ENCODE peak calls at places on chromosomes 1 and 21, in nine cellular contexts. One of them, this sample, is unnamed.

GRCh38 chr1:31762323-31762722 is 1.8 kb downstream of the ADGRB2 start:
- DNase-seq in smooth muscle cell of the brain vasculature: no peak
- DNase-seq in posterior cingulate gyrus: no peak
- DNase-seq in cardiac muscle cell: no peak
- DNase-seq in astrocyte: no peak
- DNase-seq in upper lobe of right lung: no peak
- DNase-seq in LHCN-M2: no peak
- DNase-seq in NCI-H524: no peak
- DNase-seq in NCI-H774: no peak
- DNase-seq in this sample: no peak

GRCh38 chr1:206634365-206635079 is 814 bp upstream of the DYRK3 start:
- DNase-seq in NCI-H524: peak
- DNase-seq in NCI-H774: peak
- DNase-seq in LHCN-M2: peak
- DNase-seq in upper lobe of right lung: peak
- DNase-seq in astrocyte: peak
- DNase-seq in posterior cingulate gyrus: peak
- DNase-seq in smooth muscle cell of the brain vasculature: peak
- DNase-seq in cardiac muscle cell: peak
- DNase-seq in this sample: peak

GRCh38 chr1:65309317-65310077 is at the start of gene DNAJC6:
- DNase-seq in NCI-H524: peak
- DNase-seq in astrocyte: peak
- DNase-seq in smooth muscle cell of the brain vasculature: peak
- DNase-seq in NCI-H774: peak
- DNase-seq in LHCN-M2: peak
- DNase-seq in upper lobe of right lung: peak
- DNase-seq in cardiac muscle cell: peak
- DNase-seq in posterior cingulate gyrus: peak
- DNase-seq in this sample: peak

GRCh38 chr1:150925080-150925479 is 1.1 kb upstream of the SETDB1 start:
- DNase-seq in posterior cingulate gyrus: no peak
- DNase-seq in NCI-H524: no peak
- DNase-seq in NCI-H774: no peak
- DNase-seq in upper lobe of right lung: no peak
- DNase-seq in LHCN-M2: no peak
- DNase-seq in astrocyte: no peak
- DNase-seq in smooth muscle cell of the brain vasculature: no peak
- DNase-seq in cardiac muscle cell: no peak
- DNase-seq in this sample: no peak

GRCh38 chr1:156492591-156493080 is 7.9 kb downstream of the MEF2D start:
- DNase-seq in astrocyte: no peak
- DNase-seq in posterior cingulate gyrus: no peak
- DNase-seq in smooth muscle cell of the brain vasculature: no peak
- DNase-seq in LHCN-M2: no peak
- DNase-seq in NCI-H774: no peak
- DNase-seq in upper lobe of right lung: peak
- DNase-seq in NCI-H524: no peak
- DNase-seq in cardiac muscle cell: no peak
- DNase-seq in this sample: no peak

GRCh38 chr1:40270152-40270834 is 12.3 kb downstream of the ZMPSTE24 start:
- DNase-seq in NCI-H774: no peak
- DNase-seq in cardiac muscle cell: no peak
- DNase-seq in NCI-H524: no peak
- DNase-seq in smooth muscle cell of the brain vasculature: no peak
- DNase-seq in astrocyte: peak
- DNase-seq in upper lobe of right lung: no peak
- DNase-seq in LHCN-M2: peak
- DNase-seq in posterior cingulate gyrus: no peak
- DNase-seq in this sample: no peak

GRCh38 chr1:61561666-61562065 is 163.3 kb downstream of the TM2D1 start:
- DNase-seq in LHCN-M2: peak
- DNase-seq in cardiac muscle cell: no peak
- DNase-seq in NCI-H524: no peak
- DNase-seq in astrocyte: no peak
- DNase-seq in NCI-H774: no peak
- DNase-seq in posterior cingulate gyrus: no peak
- DNase-seq in smooth muscle cell of the brain vasculature: no peak
- DNase-seq in upper lobe of right lung: no peak
- DNase-seq in this sample: no peak

GRCh38 chr21:14482165-14482564 is 64.0 kb downstream of the SAMSN1 start:
- DNase-seq in upper lobe of right lung: no peak
- DNase-seq in smooth muscle cell of the brain vasculature: no peak
- DNase-seq in astrocyte: no peak
- DNase-seq in LHCN-M2: no peak
- DNase-seq in cardiac muscle cell: no peak
- DNase-seq in posterior cingulate gyrus: no peak
- DNase-seq in NCI-H524: no peak
- DNase-seq in NCI-H774: no peak
- DNase-seq in this sample: no peak

GRCh38 chr1:77556045-77556444 is 126.4 kb downstream of the ZZZ3 start:
- DNase-seq in LHCN-M2: no peak
- DNase-seq in NCI-H524: no peak
- DNase-seq in astrocyte: no peak
- DNase-seq in NCI-H774: no peak
- DNase-seq in posterior cingulate gyrus: no peak
- DNase-seq in upper lobe of right lung: no peak
- DNase-seq in cardiac muscle cell: no peak
- DNase-seq in smooth muscle cell of the brain vasculature: no peak
- DNase-seq in this sample: no peak

GRCh38 chr1:115524211-115524610 is 117.6 kb upstream of the VANGL1 start:
- DNase-seq in smooth muscle cell of the brain vasculature: no peak
- DNase-seq in NCI-H774: no peak
- DNase-seq in NCI-H524: no peak
- DNase-seq in LHCN-M2: no peak
- DNase-seq in astrocyte: no peak
- DNase-seq in cardiac muscle cell: no peak
- DNase-seq in posterior cingulate gyrus: no peak
- DNase-seq in upper lobe of right lung: no peak
- DNase-seq in this sample: no peak

GRCh38 chr1:165633624-165634023 is 2.6 kb downstream of the MGST3 start:
- DNase-seq in upper lobe of right lung: no peak
- DNase-seq in smooth muscle cell of the brain vasculature: no peak
- DNase-seq in astrocyte: peak
- DNase-seq in LHCN-M2: peak
- DNase-seq in cardiac muscle cell: no peak
- DNase-seq in posterior cingulate gyrus: no peak
- DNase-seq in NCI-H524: no peak
- DNase-seq in NCI-H774: no peak
- DNase-seq in this sample: no peak

GRCh38 chr1:215119071-215119470 is 36.5 kb downstream of the KCNK2 start:
- DNase-seq in cardiac muscle cell: no peak
- DNase-seq in NCI-H524: no peak
- DNase-seq in astrocyte: no peak
- DNase-seq in upper lobe of right lung: no peak
- DNase-seq in posterior cingulate gyrus: no peak
- DNase-seq in LHCN-M2: no peak
- DNase-seq in NCI-H774: no peak
- DNase-seq in smooth muscle cell of the brain vasculature: no peak
- DNase-seq in this sample: no peak

GRCh38 chr1:152967201-152967600 is 3.2 kb upstream of the SPRR4 start:
- DNase-seq in NCI-H774: no peak
- DNase-seq in upper lobe of right lung: no peak
- DNase-seq in LHCN-M2: no peak
- DNase-seq in smooth muscle cell of the brain vasculature: no peak
- DNase-seq in NCI-H524: no peak
- DNase-seq in posterior cingulate gyrus: no peak
- DNase-seq in cardiac muscle cell: no peak
- DNase-seq in astrocyte: no peak
- DNase-seq in this sample: no peak

GRCh38 chr1:47672622-47673021 is 234.8 kb downstream of the FOXD2 start:
- DNase-seq in NCI-H524: no peak
- DNase-seq in posterior cingulate gyrus: no peak
- DNase-seq in NCI-H774: no peak
- DNase-seq in LHCN-M2: no peak
- DNase-seq in smooth muscle cell of the brain vasculature: no peak
- DNase-seq in upper lobe of right lung: no peak
- DNase-seq in cardiac muscle cell: no peak
- DNase-seq in astrocyte: no peak
- DNase-seq in this sample: no peak

GRCh38 chr21:45384656-45385548 is 20.1 kb upstream of the COL18A1 start:
- DNase-seq in cardiac muscle cell: no peak
- DNase-seq in posterior cingulate gyrus: peak
- DNase-seq in astrocyte: no peak
- DNase-seq in NCI-H524: no peak
- DNase-seq in NCI-H774: no peak
- DNase-seq in LHCN-M2: no peak
- DNase-seq in upper lobe of right lung: peak
- DNase-seq in smooth muscle cell of the brain vasculature: no peak
- DNase-seq in this sample: no peak

GRCh38 chr1:3352952-3353331 is 101.5 kb upstream of the ARHGEF16 start:
- DNase-seq in upper lobe of right lung: no peak
- DNase-seq in NCI-H524: no peak
- DNase-seq in NCI-H774: no peak
- DNase-seq in smooth muscle cell of the brain vasculature: no peak
- DNase-seq in posterior cingulate gyrus: no peak
- DNase-seq in astrocyte: peak
- DNase-seq in cardiac muscle cell: no peak
- DNase-seq in LHCN-M2: no peak
- DNase-seq in this sample: no peak

GRCh38 chr21:44421901-44422840 is 33.1 kb upstream of the LRRC3 start:
- DNase-seq in upper lobe of right lung: peak
- DNase-seq in astrocyte: no peak
- DNase-seq in NCI-H774: no peak
- DNase-seq in smooth muscle cell of the brain vasculature: no peak
- DNase-seq in LHCN-M2: no peak
- DNase-seq in posterior cingulate gyrus: peak
- DNase-seq in cardiac muscle cell: no peak
- DNase-seq in NCI-H524: no peak
- DNase-seq in this sample: peak

GRCh38 chr21:28669331-28669730 is 323.3 kb downstream of the LTN1 start:
- DNase-seq in cardiac muscle cell: no peak
- DNase-seq in NCI-H774: no peak
- DNase-seq in upper lobe of right lung: no peak
- DNase-seq in smooth muscle cell of the brain vasculature: no peak
- DNase-seq in NCI-H524: no peak
- DNase-seq in astrocyte: no peak
- DNase-seq in LHCN-M2: no peak
- DNase-seq in posterior cingulate gyrus: no peak
- DNase-seq in this sample: no peak

GRCh38 chr1:11874624-11875023 is 15.9 kb upstream of the NPPB start:
- DNase-seq in NCI-H524: no peak
- DNase-seq in LHCN-M2: no peak
- DNase-seq in cardiac muscle cell: no peak
- DNase-seq in smooth muscle cell of the brain vasculature: no peak
- DNase-seq in NCI-H774: no peak
- DNase-seq in upper lobe of right lung: no peak
- DNase-seq in posterior cingulate gyrus: no peak
- DNase-seq in astrocyte: no peak
- DNase-seq in this sample: no peak

GRCh38 chr1:25737151-25737550 is 62.8 kb upstream of the SELENON start:
- DNase-seq in LHCN-M2: no peak
- DNase-seq in NCI-H774: no peak
- DNase-seq in NCI-H524: no peak
- DNase-seq in cardiac muscle cell: no peak
- DNase-seq in smooth muscle cell of the brain vasculature: no peak
- DNase-seq in astrocyte: no peak
- DNase-seq in posterior cingulate gyrus: no peak
- DNase-seq in upper lobe of right lung: peak
- DNase-seq in this sample: no peak

GRCh38 chr1:233904979-233905415 is 521 bp downstream of the SLC35F3 start:
- DNase-seq in upper lobe of right lung: peak
- DNase-seq in posterior cingulate gyrus: peak
- DNase-seq in astrocyte: peak
- DNase-seq in cardiac muscle cell: no peak
- DNase-seq in NCI-H524: no peak
- DNase-seq in smooth muscle cell of the brain vasculature: no peak
- DNase-seq in NCI-H774: no peak
- DNase-seq in LHCN-M2: no peak
- DNase-seq in this sample: peak

GRCh38 chr1:2989185-2989584 is 32.1 kb upstream of the ACTRT2 start:
- DNase-seq in LHCN-M2: no peak
- DNase-seq in cardiac muscle cell: no peak
- DNase-seq in upper lobe of right lung: no peak
- DNase-seq in posterior cingulate gyrus: no peak
- DNase-seq in NCI-H774: no peak
- DNase-seq in smooth muscle cell of the brain vasculature: no peak
- DNase-seq in NCI-H524: no peak
- DNase-seq in astrocyte: no peak
- DNase-seq in this sample: no peak

GRCh38 chr1:41245659-41246058 is 3.6 kb upstream of the SCMH1 start:
- DNase-seq in NCI-H524: no peak
- DNase-seq in posterior cingulate gyrus: no peak
- DNase-seq in smooth muscle cell of the brain vasculature: no peak
- DNase-seq in cardiac muscle cell: no peak
- DNase-seq in NCI-H774: no peak
- DNase-seq in upper lobe of right lung: no peak
- DNase-seq in astrocyte: peak
- DNase-seq in LHCN-M2: no peak
- DNase-seq in this sample: no peak

GRCh38 chr1:81142099-81142776 is 658.5 kb upstream of the ADGRL2 start:
- DNase-seq in upper lobe of right lung: no peak
- DNase-seq in posterior cingulate gyrus: no peak
- DNase-seq in LHCN-M2: no peak
- DNase-seq in cardiac muscle cell: no peak
- DNase-seq in smooth muscle cell of the brain vasculature: no peak
- DNase-seq in NCI-H524: no peak
- DNase-seq in astrocyte: peak
- DNase-seq in NCI-H774: no peak
- DNase-seq in this sample: no peak

GRCh38 chr1:1179983-1180861 is 6.5 kb downstream of the TTLL10 start:
- DNase-seq in NCI-H524: no peak
- DNase-seq in posterior cingulate gyrus: peak
- DNase-seq in NCI-H774: no peak
- DNase-seq in smooth muscle cell of the brain vasculature: no peak
- DNase-seq in upper lobe of right lung: no peak
- DNase-seq in cardiac muscle cell: no peak
- DNase-seq in LHCN-M2: no peak
- DNase-seq in astrocyte: no peak
- DNase-seq in this sample: no peak

GRCh38 chr1:38131024-38131585 is 84.5 kb upstream of the POU3F1 start:
- DNase-seq in NCI-H774: no peak
- DNase-seq in NCI-H524: no peak
- DNase-seq in LHCN-M2: no peak
- DNase-seq in astrocyte: peak
- DNase-seq in upper lobe of right lung: no peak
- DNase-seq in smooth muscle cell of the brain vasculature: no peak
- DNase-seq in posterior cingulate gyrus: no peak
- DNase-seq in cardiac muscle cell: no peak
- DNase-seq in this sample: no peak

GRCh38 chr1:77100870-77101269 is 118.4 kb downstream of the PIGK start:
- DNase-seq in NCI-H774: no peak
- DNase-seq in posterior cingulate gyrus: no peak
- DNase-seq in upper lobe of right lung: no peak
- DNase-seq in NCI-H524: no peak
- DNase-seq in LHCN-M2: no peak
- DNase-seq in astrocyte: peak
- DNase-seq in cardiac muscle cell: no peak
- DNase-seq in smooth muscle cell of the brain vasculature: no peak
- DNase-seq in this sample: no peak

GRCh38 chr1:18060331-18060730 is 47.3 kb upstream of the IGSF21 start:
- DNase-seq in smooth muscle cell of the brain vasculature: no peak
- DNase-seq in cardiac muscle cell: no peak
- DNase-seq in LHCN-M2: no peak
- DNase-seq in posterior cingulate gyrus: no peak
- DNase-seq in NCI-H774: no peak
- DNase-seq in upper lobe of right lung: no peak
- DNase-seq in astrocyte: no peak
- DNase-seq in NCI-H524: no peak
- DNase-seq in this sample: no peak

GRCh38 chr1:99472893-99473292 is 173.0 kb upstream of the PALMD start:
- DNase-seq in NCI-H524: no peak
- DNase-seq in posterior cingulate gyrus: no peak
- DNase-seq in astrocyte: peak
- DNase-seq in cardiac muscle cell: no peak
- DNase-seq in smooth muscle cell of the brain vasculature: no peak
- DNase-seq in NCI-H774: no peak
- DNase-seq in upper lobe of right lung: no peak
- DNase-seq in LHCN-M2: no peak
- DNase-seq in this sample: no peak

GRCh38 chr21:46621457-46622182 is 13.9 kb upstream of the PRMT2 start:
- DNase-seq in NCI-H774: no peak
- DNase-seq in posterior cingulate gyrus: peak
- DNase-seq in NCI-H524: no peak
- DNase-seq in LHCN-M2: no peak
- DNase-seq in upper lobe of right lung: no peak
- DNase-seq in astrocyte: no peak
- DNase-seq in smooth muscle cell of the brain vasculature: no peak
- DNase-seq in cardiac muscle cell: no peak
- DNase-seq in this sample: no peak

GRCh38 chr1:12435639-12436344 is 182.2 kb downstream of the DHRS3 start:
- DNase-seq in NCI-H774: no peak
- DNase-seq in smooth muscle cell of the brain vasculature: no peak
- DNase-seq in NCI-H524: no peak
- DNase-seq in astrocyte: peak
- DNase-seq in cardiac muscle cell: no peak
- DNase-seq in posterior cingulate gyrus: no peak
- DNase-seq in upper lobe of right lung: no peak
- DNase-seq in LHCN-M2: peak
- DNase-seq in this sample: no peak